ENCODE peak calls at places on chromosomes 4 and X, in ten cellular contexts. K is esophagus squamous epithelium; Q is tibial artery; J is CD8-positive, alpha-beta T cell; L is breast epithelium; E is pancreas; O is lower lobe of right lung; C is dorsolateral prefrontal cortex; T is IMR-90; D is A673. M is an unnamed sample.

GRCh38 chr4:4694296-4694772 is 152.5 kb upstream of the STX18 start:
- DNase-seq in K (no peak), Q (no peak), J (no peak), L (no peak), E (peak; percentile 30), O (no peak), C (peak; percentile 44), T (peak; percentile 23), D (peak; percentile 38), M (no peak)

GRCh38 chr4:16627999-16628398 is 270.4 kb downstream of the LDB2 start:
- DNase-seq in K (no peak), Q (no peak), J (no peak), L (no peak), E (no peak), O (no peak), C (no peak), T (peak; percentile 95), D (no peak), M (no peak)

GRCh38 chrX:55240788-55241187 is 20.6 kb downstream of the PAGE5 start:
- DNase-seq in K (no peak), Q (no peak), J (no peak), L (no peak), E (no peak), O (no peak), C (no peak), T (no peak), D (no peak), M (no peak)

GRCh38 chrX:54358424-54359211 is 772 bp upstream of the WNK3 start:
- DNase-seq in K (no peak), Q (peak; percentile 71), J (peak; percentile 3), L (peak; percentile 50), E (peak; percentile 44), O (peak; percentile 51), C (peak; percentile 73), T (peak; percentile 41), D (peak; percentile 71), M (peak; percentile 22)

GRCh38 chr4:47031713-47032404 is 492 bp downstream of the GABRB1 start:
- DNase-seq in K (no peak), Q (no peak), J (no peak), L (no peak), E (peak; percentile 10), O (no peak), C (no peak), T (no peak), D (peak; percentile 11), M (no peak)

GRCh38 chr4:96354036-96354712 is 514.3 kb downstream of the PDHA2 start:
- DNase-seq in K (no peak), Q (no peak), J (no peak), L (no peak), E (no peak), O (no peak), C (no peak), T (no peak), D (no peak), M (no peak)

GRCh38 chr4:74267998-74268606 is 40.2 kb upstream of the EPGN start:
- DNase-seq in K (no peak), Q (no peak), J (no peak), L (no peak), E (no peak), O (no peak), C (no peak), T (peak; percentile 79), D (no peak), M (no peak)

GRCh38 chr4:139453041-139453370 is 915 bp upstream of the RAB33B start:
- DNase-seq in K (no peak), Q (no peak), J (no peak), L (no peak), E (no peak), O (no peak), C (no peak), T (no peak), D (no peak), M (peak; percentile 59)

GRCh38 chr4:168641811-168642140 is 144.9 kb downstream of the PALLD start:
- DNase-seq in K (no peak), Q (no peak), J (no peak), L (no peak), E (no peak), O (no peak), C (no peak), T (no peak), D (no peak), M (no peak)

GRCh38 chr4:84677995-84678394 is 95.1 kb downstream of the CDS1 start:
- DNase-seq in K (no peak), Q (no peak), J (no peak), L (no peak), E (no peak), O (no peak), C (no peak), T (no peak), D (no peak), M (no peak)

GRCh38 chrX:28589048-28589447 is 1.8 kb downstream of the IL1RAPL1 start:
- DNase-seq in K (no peak), Q (no peak), J (no peak), L (no peak), E (no peak), O (no peak), C (no peak), T (no peak), D (no peak), M (no peak)

GRCh38 chrX:46327229-46328081 is 217.8 kb downstream of the ZNF674 start:
- DNase-seq in K (no peak), Q (no peak), J (no peak), L (no peak), E (peak; percentile 65), O (peak; percentile 52), C (no peak), T (no peak), D (peak; percentile 56), M (no peak)

GRCh38 chrX:48665991-48666390 is 17.6 kb upstream of the WAS start:
- DNase-seq in K (no peak), Q (no peak), J (no peak), L (no peak), E (no peak), O (no peak), C (no peak), T (no peak), D (no peak), M (no peak)

GRCh38 chr4:168712316-168712855 is 215.5 kb downstream of the PALLD start:
- DNase-seq in K (no peak), Q (no peak), J (no peak), L (no peak), E (no peak), O (no peak), C (no peak), T (no peak), D (no peak), M (no peak)

GRCh38 chr4:67883463-67883862 is 339 bp downstream of the TMPRSS11D start:
- DNase-seq in K (no peak), Q (no peak), J (no peak), L (no peak), E (no peak), O (no peak), C (no peak), T (no peak), D (no peak), M (no peak)

GRCh38 chrX:143206961-143207360 is 181.2 kb downstream of the SPANXN4 start:
- DNase-seq in K (no peak), Q (no peak), J (no peak), L (no peak), E (no peak), O (no peak), C (no peak), T (no peak), D (no peak), M (no peak)
- H3K27me3 ChIP-seq in K (no peaks in the 10 kb centered on the region), Q (no peaks in the 10 kb centered on the region), J (no peaks in the 10 kb centered on the region), L (peaks cover 4% of the 10 kb centered on the region), E (no peaks in the 10 kb centered on the region), O (no peaks in the 10 kb centered on the region), C (no peaks in the 10 kb centered on the region), T (no peaks in the 10 kb centered on the region), D (no peaks in the 10 kb centered on the region), M (no peaks in the 10 kb centered on the region)

GRCh38 chr4:38787693-38788092 is 4.9 kb upstream of the TLR10 start:
- DNase-seq in K (no peak), Q (no peak), J (no peak), L (no peak), E (no peak), O (no peak), C (no peak), T (no peak), D (no peak), M (no peak)

GRCh38 chr4:38785041-38785790 is 2.4 kb upstream of the TLR10 start:
- DNase-seq in K (no peak), Q (no peak), J (no peak), L (no peak), E (no peak), O (no peak), C (no peak), T (no peak), D (no peak), M (no peak)

GRCh38 chr4:38785901-38786402 is 3.2 kb upstream of the TLR10 start:
- DNase-seq in K (no peak), Q (peak; percentile 63), J (no peak), L (no peak), E (no peak), O (peak; percentile 62), C (no peak), T (no peak), D (no peak), M (no peak)

GRCh38 chr4:38791005-38791404 is 8.2 kb upstream of the TLR10 start:
- DNase-seq in K (no peak), Q (no peak), J (no peak), L (no peak), E (no peak), O (no peak), C (no peak), T (no peak), D (no peak), M (no peak)

DNA sequence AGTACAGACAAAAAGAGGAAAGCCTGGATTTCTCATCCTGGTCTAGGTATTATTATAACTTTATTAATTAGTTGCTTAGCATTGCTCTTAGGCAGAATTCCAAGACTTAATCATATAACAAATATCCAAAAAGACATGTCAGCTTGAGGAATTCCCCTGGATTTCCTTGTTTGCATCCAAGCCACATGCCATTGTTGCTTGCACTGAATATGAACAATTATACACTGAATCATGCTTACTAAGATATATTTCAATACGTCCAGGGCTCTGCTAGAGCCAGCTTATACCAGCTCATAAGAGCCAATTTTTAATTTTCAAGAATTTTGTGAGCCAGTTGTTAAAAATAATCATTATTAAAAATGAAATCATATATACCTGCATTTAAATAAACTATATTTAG is 5.5 kb upstream of the TLR10 start:
- DNase-seq in K (no peak), Q (no peak), J (no peak), L (no peak), E (no peak), O (no peak), C (no peak), T (peak; percentile 63), D (no peak), M (no peak)
- TF ChIP-seq CTCF in K (no peak), Q (no peak), J (no peak), L (no peak), E (no peak), O (no peak), C (no peak), T (no peak), D (no peak), M (no peak)

GRCh38 chrX:144265641-144266040 is 381.8 kb downstream of the UBE2NL start:
- DNase-seq in K (no peak), Q (no peak), J (no peak), L (no peak), E (no peak), O (no peak), C (no peak), T (no peak), D (no peak), M (no peak)
- H3K27me3 ChIP-seq in K (no peaks in the 10 kb centered on the region), Q (no peaks in the 10 kb centered on the region), J (no peaks in the 10 kb centered on the region), L (no peaks in the 10 kb centered on the region), E (no peaks in the 10 kb centered on the region), O (no peaks in the 10 kb centered on the region), C (no peaks in the 10 kb centered on the region), T (no peaks in the 10 kb centered on the region), D (no peaks in the 10 kb centered on the region), M (no peaks in the 10 kb centered on the region)

GRCh38 chrX:97026406-97026805 is 142.7 kb downstream of the RPA4 start:
- DNase-seq in K (no peak), Q (no peak), J (no peak), L (no peak), E (no peak), O (no peak), C (no peak), T (peak; percentile 5), D (peak; percentile 48), M (no peak)
- TF ChIP-seq CTCF in K (no peak), Q (no peak), J (no peak), L (no peak), E (no peak), O (no peak), C (no peak), T (peak; percentile 21), D (peak; percentile 43), M (no peak)

M was measured in CD4-positive, alpha-beta T cell.